ENCODE peak calls at places on chromosomes 7 and 10, in four cellular contexts. One of them, this sample, is unnamed. For H3K36me3, the result is how much of the 10 kb centered on the place peaks cover.

GRCh38 chr10:86337121-86337601 is 29.4 kb downstream of the GRID1 start:
- DNase-seq in SJSA1: no peak
- DNase-seq in PC-3: no peak
- DNase-seq in GM06990: no peak
- DNase-seq in this sample: no peak

GRCh38 chr10:97407211-97407951 is 6.2 kb upstream of the RRP12 start:
- DNase-seq in SJSA1: peak
- DNase-seq in PC-3: peak
- DNase-seq in GM06990: peak
- DNase-seq in this sample: no peak

GRCh38 chr10:29392376-29393021 is 103.6 kb downstream of the LYZL1 start:
- DNase-seq in SJSA1: peak
- DNase-seq in PC-3: peak
- DNase-seq in GM06990: no peak
- DNase-seq in this sample: no peak

GRCh38 chr10:78335691-78336401 is 302.2 kb downstream of the RPS24 start:
- DNase-seq in SJSA1: no peak
- DNase-seq in PC-3: peak
- DNase-seq in GM06990: no peak
- DNase-seq in this sample: no peak

GRCh38 chr10:35998036-35998435 is 355.9 kb upstream of the FZD8 start:
- DNase-seq in SJSA1: no peak
- DNase-seq in PC-3: no peak
- DNase-seq in GM06990: no peak
- DNase-seq in this sample: no peak

GRCh38 chr7:98075801-98076200 is 30.9 kb upstream of the LMTK2 start:
- DNase-seq in SJSA1: no peak
- DNase-seq in PC-3: no peak
- DNase-seq in GM06990: no peak
- DNase-seq in this sample: no peak

GRCh38 chr10:31099664-31100063 is 68.0 kb upstream of the ZNF438 start:
- DNase-seq in SJSA1: peak
- DNase-seq in PC-3: peak
- DNase-seq in GM06990: no peak
- DNase-seq in this sample: no peak

GRCh38 chr10:31961675-31962074 is 33.0 kb upstream of the ARHGAP12 start:
- DNase-seq in SJSA1: peak
- DNase-seq in PC-3: peak
- DNase-seq in GM06990: no peak
- DNase-seq in this sample: no peak

GRCh38 chr7:31373337-31374289 is 33.1 kb upstream of the NEUROD6 start:
- DNase-seq in SJSA1: peak
- DNase-seq in PC-3: peak
- DNase-seq in GM06990: no peak
- DNase-seq in this sample: no peak

GRCh38 chr7:70797109-70797514 is 334.8 kb upstream of the GALNT17 start:
- DNase-seq in SJSA1: no peak
- DNase-seq in PC-3: no peak
- DNase-seq in GM06990: no peak
- DNase-seq in this sample: no peak

GRCh38 chr7:16563281-16564022 is 36.8 kb downstream of the LRRC72 start:
- DNase-seq in SJSA1: no peak
- DNase-seq in PC-3: no peak
- DNase-seq in GM06990: no peak
- DNase-seq in this sample: no peak

GRCh38 chr7:143217806-143218205 is 4.0 kb upstream of the TAS2R40 start:
- DNase-seq in SJSA1: no peak
- DNase-seq in PC-3: no peak
- DNase-seq in GM06990: no peak
- DNase-seq in this sample: no peak

GRCh38 chr10:51010977-51011376 is 63.3 kb upstream of the PRKG1 start:
- DNase-seq in SJSA1: no peak
- DNase-seq in PC-3: peak
- DNase-seq in GM06990: no peak
- DNase-seq in this sample: no peak

GRCh38 chr7:50808282-50808888 is 25.7 kb upstream of the GRB10 start:
- DNase-seq in SJSA1: no peak
- DNase-seq in PC-3: no peak
- DNase-seq in GM06990: no peak
- DNase-seq in this sample: no peak

GRCh38 chr7:81264116-81264515 is 345.3 kb upstream of the SEMA3C start:
- DNase-seq in SJSA1: no peak
- DNase-seq in PC-3: peak
- DNase-seq in GM06990: no peak
- DNase-seq in this sample: no peak

GRCh38 chr7:128003787-128004186 is 27.4 kb downstream of the LRRC4 start:
- DNase-seq in SJSA1: no peak
- DNase-seq in PC-3: no peak
- DNase-seq in GM06990: no peak
- DNase-seq in this sample: no peak

GRCh38 chr7:28481131-28481926 is 69.0 kb downstream of the CREB5 start:
- DNase-seq in SJSA1: peak
- DNase-seq in PC-3: no peak
- DNase-seq in GM06990: peak
- DNase-seq in this sample: no peak

GRCh38 chr7:130943336-130943901 is 209.4 kb upstream of the KLF14 start:
- DNase-seq in SJSA1: peak
- DNase-seq in PC-3: peak
- DNase-seq in GM06990: no peak
- DNase-seq in this sample: no peak

GRCh38 chr10:69413221-69413865 is 3.4 kb downstream of the TACR2 start:
- DNase-seq in SJSA1: peak
- DNase-seq in PC-3: peak
- DNase-seq in GM06990: no peak
- DNase-seq in this sample: no peak

GRCh38 chr10:132865851-132866600 is 76.3 kb downstream of the CFAP46 start:
- DNase-seq in SJSA1: no peak
- DNase-seq in PC-3: no peak
- DNase-seq in GM06990: no peak
- DNase-seq in this sample: peak

GRCh38 chr10:92268763-92269162 is 22.1 kb downstream of the CPEB3 start:
- DNase-seq in SJSA1: no peak
- DNase-seq in PC-3: no peak
- DNase-seq in GM06990: no peak
- DNase-seq in this sample: no peak

GRCh38 chr10:124643281-124644009 is 100.7 kb downstream of the FAM53B start:
- DNase-seq in SJSA1: no peak
- DNase-seq in PC-3: no peak
- DNase-seq in GM06990: no peak
- DNase-seq in this sample: peak

GRCh38 chr10:93542358-93542791 is 24.1 kb upstream of the FFAR4 start:
- DNase-seq in SJSA1: no peak
- DNase-seq in PC-3: peak
- DNase-seq in GM06990: no peak
- DNase-seq in this sample: no peak

GRCh38 chr10:133337079-133337725 is 506 bp upstream of the CALY start:
- DNase-seq in SJSA1: no peak
- DNase-seq in PC-3: no peak
- DNase-seq in GM06990: no peak
- DNase-seq in this sample: peak

GRCh38 chr7:69115788-69116187 is 482.5 kb upstream of the AUTS2 start:
- DNase-seq in SJSA1: no peak
- DNase-seq in PC-3: no peak
- DNase-seq in GM06990: no peak
- DNase-seq in this sample: no peak

GRCh38 chr7:39595102-39595620 is 28.2 kb upstream of the RALA start:
- DNase-seq in SJSA1: peak
- DNase-seq in PC-3: peak
- DNase-seq in GM06990: no peak
- DNase-seq in this sample: no peak

GRCh38 chr7:101532000-101532399 is 97.1 kb downstream of the MYL10 start:
- DNase-seq in SJSA1: no peak
- DNase-seq in PC-3: no peak
- DNase-seq in GM06990: no peak
- DNase-seq in this sample: no peak

GRCh38 chr7:32660936-32661335 is 165.6 kb downstream of the AVL9 start:
- DNase-seq in SJSA1: no peak
- DNase-seq in PC-3: no peak
- DNase-seq in GM06990: no peak
- DNase-seq in this sample: no peak

GRCh38 chr10:83539528-83540308 is 599.6 kb upstream of the GHITM start:
- DNase-seq in SJSA1: no peak
- DNase-seq in PC-3: no peak
- DNase-seq in GM06990: peak
- DNase-seq in this sample: no peak

GRCh38 chr7:74312418-74313021 is 23.3 kb downstream of the CLIP2 start:
- DNase-seq in SJSA1: no peak
- DNase-seq in PC-3: peak
- DNase-seq in GM06990: no peak
- DNase-seq in this sample: no peak

GRCh38 chr10:822661-823367 is 108.7 kb downstream of the LARP4B start:
- DNase-seq in SJSA1: no peak
- DNase-seq in PC-3: no peak
- DNase-seq in GM06990: no peak
- DNase-seq in this sample: no peak
- H3K36me3 ChIP-seq in SJSA1: half or more
- H3K36me3 ChIP-seq in PC-3: under half
- H3K36me3 ChIP-seq in GM06990: half or more
- H3K36me3 ChIP-seq in this sample: under half

GRCh38 chr7:126698446-126698845 is 554.3 kb downstream of the GRM8 start:
- DNase-seq in SJSA1: no peak
- DNase-seq in PC-3: peak
- DNase-seq in GM06990: no peak
- DNase-seq in this sample: no peak

GRCh38 chr7:126698909-126699308 is 553.8 kb downstream of the GRM8 start:
- DNase-seq in SJSA1: no peak
- DNase-seq in PC-3: no peak
- DNase-seq in GM06990: no peak
- DNase-seq in this sample: no peak

GRCh38 chr7:126699707-126700106 is 553.0 kb downstream of the GRM8 start:
- DNase-seq in SJSA1: no peak
- DNase-seq in PC-3: no peak
- DNase-seq in GM06990: no peak
- DNase-seq in this sample: no peak

GRCh38 chr7:126700807-126701604 is 551.7 kb downstream of the GRM8 start:
- DNase-seq in SJSA1: peak
- DNase-seq in PC-3: peak
- DNase-seq in GM06990: peak
- DNase-seq in this sample: peak

GRCh38 chr7:126702242-126703016 is 550.3 kb downstream of the GRM8 start:
- DNase-seq in SJSA1: peak
- DNase-seq in PC-3: no peak
- DNase-seq in GM06990: peak
- DNase-seq in this sample: no peak
- H3K36me3 ChIP-seq in SJSA1: under half
- H3K36me3 ChIP-seq in PC-3: under half
- H3K36me3 ChIP-seq in GM06990: under half
- H3K36me3 ChIP-seq in this sample: under half

DNA sequence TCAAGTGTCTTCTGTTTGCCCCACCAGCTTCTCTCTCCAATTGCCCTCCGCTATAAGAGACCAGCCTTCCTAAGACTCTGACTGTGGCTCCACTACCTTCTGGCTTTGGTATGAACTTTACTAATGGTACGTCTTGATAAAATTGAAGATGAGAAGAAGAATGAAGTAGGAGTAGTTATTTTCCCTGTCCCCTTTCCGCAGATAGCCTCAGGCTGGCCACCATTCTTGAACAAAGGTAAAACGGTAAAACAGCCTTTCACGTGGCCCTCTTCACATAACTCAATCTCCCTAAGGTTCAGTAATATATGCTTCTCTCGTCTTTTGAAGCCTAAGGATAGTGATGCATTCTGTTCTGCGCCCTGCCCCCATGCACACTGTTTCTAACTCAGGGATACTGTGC is 9.9 kb upstream of the ITGB8 start:
- DNase-seq in SJSA1: no peak
- DNase-seq in PC-3: no peak
- DNase-seq in GM06990: no peak
- DNase-seq in this sample: no peak
- H3K36me3 ChIP-seq in SJSA1: under half
- H3K36me3 ChIP-seq in PC-3: under half
- H3K36me3 ChIP-seq in GM06990: under half
- H3K36me3 ChIP-seq in this sample: under half

DNA sequence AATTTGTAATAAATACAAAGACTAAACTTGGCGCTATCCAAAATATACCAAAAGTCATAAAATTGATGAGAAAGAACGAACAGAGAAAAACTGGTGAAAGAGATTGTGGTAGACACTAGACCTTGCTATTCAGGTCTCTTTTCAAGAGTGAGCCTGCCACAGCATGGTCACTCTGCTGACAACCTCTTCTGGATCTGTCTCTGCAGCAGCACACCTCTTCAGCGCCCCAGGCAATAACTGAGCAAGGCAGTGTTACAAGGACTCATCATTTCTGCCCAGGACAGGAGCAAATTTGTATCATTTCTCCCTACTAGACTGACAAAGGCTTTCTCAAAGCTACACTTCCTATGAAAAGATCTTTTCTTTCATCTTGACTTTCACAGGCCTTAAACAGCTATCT is 976.0 kb downstream of the DNAJB9 start:
- DNase-seq in SJSA1: no peak
- DNase-seq in PC-3: no peak
- DNase-seq in GM06990: no peak
- DNase-seq in this sample: no peak
- H3K36me3 ChIP-seq in SJSA1: under half
- H3K36me3 ChIP-seq in PC-3: under half
- H3K36me3 ChIP-seq in GM06990: under half
- H3K36me3 ChIP-seq in this sample: under half

DNA sequence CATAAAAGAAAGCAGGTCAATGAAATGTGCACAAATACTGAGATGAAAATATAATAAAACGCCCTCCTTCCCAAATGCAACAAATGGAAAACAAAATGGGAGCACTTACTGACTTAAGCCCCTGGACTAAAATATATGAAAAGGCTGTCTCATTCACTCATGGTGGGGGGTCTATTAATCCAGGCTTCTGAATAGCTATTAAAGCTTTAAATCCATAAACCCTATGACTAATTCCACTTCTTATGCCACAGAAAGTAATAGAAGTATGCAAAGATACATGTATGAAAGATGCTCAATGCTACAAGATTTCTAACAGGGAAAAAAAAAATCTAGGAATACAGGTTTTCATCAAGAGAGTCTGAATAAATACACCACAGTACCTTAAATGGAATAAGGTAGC is 20.5 kb downstream of the EIF3A start:
- DNase-seq in SJSA1: no peak
- DNase-seq in PC-3: no peak
- DNase-seq in GM06990: no peak
- DNase-seq in this sample: no peak
- H3K36me3 ChIP-seq in SJSA1: half or more
- H3K36me3 ChIP-seq in PC-3: half or more
- H3K36me3 ChIP-seq in GM06990: under half
- H3K36me3 ChIP-seq in this sample: half or more

GRCh38 chr7:251005-251404 is 39.0 kb upstream of the FOXL3 start:
- DNase-seq in SJSA1: no peak
- DNase-seq in PC-3: no peak
- DNase-seq in GM06990: no peak
- DNase-seq in this sample: peak

GRCh38 chr7:249979-250378 is 40.0 kb upstream of the FOXL3 start:
- DNase-seq in SJSA1: no peak
- DNase-seq in PC-3: no peak
- DNase-seq in GM06990: no peak
- DNase-seq in this sample: no peak

GRCh38 chr7:251446-252175 is 38.4 kb upstream of the FOXL3 start:
- DNase-seq in SJSA1: no peak
- DNase-seq in PC-3: no peak
- DNase-seq in GM06990: no peak
- DNase-seq in this sample: peak

GRCh38 chr7:248732-249435 is 41.1 kb upstream of the FOXL3 start:
- DNase-seq in SJSA1: no peak
- DNase-seq in PC-3: no peak
- DNase-seq in GM06990: no peak
- DNase-seq in this sample: peak

GRCh38 chr7:250523-250922 is 39.4 kb upstream of the FOXL3 start:
- DNase-seq in SJSA1: no peak
- DNase-seq in PC-3: no peak
- DNase-seq in GM06990: no peak
- DNase-seq in this sample: no peak
- H3K36me3 ChIP-seq in SJSA1: under half
- H3K36me3 ChIP-seq in PC-3: under half
- H3K36me3 ChIP-seq in GM06990: under half
- H3K36me3 ChIP-seq in this sample: under half

This sample was measured in left lung.